ENCODE peak calls at places on chromosome 9, in four cellular contexts. U is posterior cingulate gyrus, F is GM12865, Q is pulmonary artery endothelial cell. R is an unnamed sample.

GRCh38 chr9:70602364-70603019 is 188.0 kb upstream of the KLF9 start:
- DNase-seq in F (peak; percentile 65), U (no peak), Q (peak; percentile 56), R (peak; percentile 58)

GRCh38 chr9:107147134-107147533 is 135.9 kb upstream of the RAD23B start:
- DNase-seq in F (no peak), Q (no peak), U (no peak), R (no peak)

GRCh38 chr9:108374606-108375005 is 481.2 kb downstream of the ACTL7B start:
- DNase-seq in U (no peak), Q (no peak), F (no peak), R (no peak)

GRCh38 chr9:120032639-120033038 is 547.3 kb downstream of the CDK5RAP2 start:
- DNase-seq in U (peak; percentile 62), Q (no peak), F (no peak), R (no peak)

GRCh38 chr9:130877300-130877699 is 19.3 kb downstream of the QRFP start:
- DNase-seq in U (no peak), F (no peak), Q (no peak), R (no peak)

GRCh38 chr9:126317513-126317912 is 9.1 kb upstream of the MVB12B start:
- DNase-seq in U (no peak), Q (no peak), F (no peak), R (no peak)

GRCh38 chr9:76542360-76542759 is 83.4 kb downstream of the GCNT1 start:
- DNase-seq in Q (no peak), U (no peak), F (no peak), R (no peak)

GRCh38 chr9:18982246-18982589 is 50.8 kb downstream of the SAXO1 start:
- DNase-seq in F (no peak), U (no peak), Q (no peak), R (no peak)

GRCh38 chr9:13209498-13209897 is 70.0 kb downstream of the MPDZ start:
- DNase-seq in U (no peak), F (no peak), Q (peak; percentile 85), R (no peak)

GRCh38 chr9:109912726-109913460 is 132.9 kb downstream of the PALM2AKAP2 start:
- DNase-seq in U (no peak), Q (no peak), F (peak; percentile 54), R (no peak)

R was measured in GM13976.